ENCODE peak calls at places on chromosome 3, in eight cellular contexts. Q is WTC11; B is activated T-helper 2 cell treated with anti-CD3 and anti-CD28 coated beads, Interferon-gamma antibody, Interleukin-2, Interleukin-4, amounts not matched to agents 10 μg/mL and 5 μg/mL and 100 μg/mL, durations not matched to agents 14 hours and 24 hours and 36 hours; X is SIG-M5; A is stomach; D is effector memory CD8-positive, alpha-beta T cell; S is lung microvascular endothelial cell; U is activated CD4-positive, alpha-beta T cell treated with anti-CD3 and anti-CD28 coated beads, Interleukin-2, amount 10 ng/mL, durations not matched to agents 7 days and 5 days. V is an unnamed sample.

GRCh38 chr3:194851254-194851653 is 165.6 kb downstream of the FAM43A start:
- DNase-seq in Q (no peak), S (no peak), B (no peak), U (no peak), X (no peak), D (no peak), A (no peak), V (no peak)

GRCh38 chr3:15520185-15520584 is 1.3 kb downstream of the COLQ start:
- DNase-seq in S (peak; percentile 11), Q (no peak), D (peak; percentile 13), B (no peak), A (no peak), X (no peak), U (no peak), V (no peak)

GRCh38 chr3:64134882-64135281 is 90.4 kb downstream of the PRICKLE2 start:
- DNase-seq in D (no peak), S (no peak), Q (no peak), B (no peak), U (no peak), A (no peak), X (no peak), V (no peak)

GRCh38 chr3:188407158-188407880 is 253.4 kb downstream of the LPP start:
- DNase-seq in Q (no peak), X (no peak), D (no peak), S (no peak), B (no peak), U (no peak), A (no peak), V (no peak)

GRCh38 chr3:197365621-197366020 is 67.2 kb upstream of the DLG1 start:
- DNase-seq in D (no peak), U (no peak), X (no peak), Q (no peak), A (no peak), S (no peak), B (no peak), V (no peak)

GRCh38 chr3:115624029-115624645 is 827 bp downstream of the GAP43 start:
- DNase-seq in S (no peak), A (no peak), U (no peak), X (no peak), B (no peak), D (no peak), Q (peak; percentile 52), V (no peak)

GRCh38 chr3:3084890-3085289 is 25.3 kb downstream of the IL5RA start:
- DNase-seq in S (no peak), X (no peak), B (no peak), D (no peak), Q (no peak), A (no peak), U (no peak), V (no peak)

GRCh38 chr3:157077565-157077991 is 82.4 kb downstream of the CCNL1 start:
- DNase-seq in Q (no peak), D (no peak), U (no peak), A (peak; percentile 4), X (no peak), S (no peak), B (no peak), V (no peak)

GRCh38 chr3:31704651-31705179 is 172.0 kb downstream of the STT3B start:
- DNase-seq in Q (no peak), U (no peak), D (no peak), B (no peak), S (peak; percentile 56), X (no peak), A (peak; percentile 82), V (peak; percentile 74)

GRCh38 chr3:55160241-55160877 is 232.5 kb upstream of the LRTM1 start:
- DNase-seq in Q (no peak), A (peak; percentile 27), X (no peak), B (no peak), U (no peak), D (no peak), S (no peak), V (no peak)

GRCh38 chr3:52238193-52238760 is 681 bp downstream of the TWF2 start:
- DNase-seq in Q (no peak), A (no peak), D (no peak), X (no peak), B (no peak), U (no peak), S (peak; percentile 29), V (no peak)